ENCODE peak calls at places on chromosomes 3 and 15, in five cellular contexts. K is Peyer's patch, Y is tibial nerve, O is ovary, Z is testis. G is an unnamed sample.

GRCh38 chr3:178392553-178392952 is 143.7 kb upstream of the KCNMB2 start:
- DNase-seq in O (no peak), K (no peak), Z (no peak), Y (no peak), G (no peak)

GRCh38 chr3:4656059-4656458 is 162.9 kb downstream of the ITPR1 start:
- DNase-seq in Y (peak; percentile 20), O (peak; percentile 51), K (no peak), Z (peak; percentile 69), G (peak; percentile 59)

GRCh38 chr3:50478051-50478450 is 25.4 kb downstream of the CACNA2D2 start:
- DNase-seq in Y (no peak), K (no peak), O (no peak), Z (no peak), G (no peak)

GRCh38 chr3:98035208-98035607 is at the start of gene GABRR3:
- DNase-seq in Z (no peak), K (no peak), Y (no peak), O (no peak), G (no peak)

GRCh38 chr3:155382396-155383042 is 89.0 kb upstream of the STRIT1 start:
- DNase-seq in Z (peak; percentile 91), Y (peak; percentile 64), O (peak; percentile 22), K (peak; percentile 17), G (peak; percentile 79)

GRCh38 chr15:71444866-71445590 is 329.8 kb downstream of the THSD4 start:
- DNase-seq in Z (no peak), K (no peak), O (no peak), Y (no peak), G (no peak)

GRCh38 chr3:59286791-59287531 is 237.1 kb upstream of the CFAP20DC start:
- DNase-seq in Z (peak; percentile 16), Y (no peak), K (no peak), O (no peak), G (peak; percentile 81)

GRCh38 chr15:63973212-63974009 is 72.9 kb downstream of the DAPK2 start:
- DNase-seq in Y (no peak), K (no peak), Z (no peak), O (no peak), G (no peak)

GRCh38 chr3:61936344-61936937 is 375.1 kb downstream of the PTPRG start:
- DNase-seq in Y (no peak), Z (peak; percentile 54), K (peak; percentile 18), O (no peak), G (no peak)

GRCh38 chr3:159059395-159059794 is 257.5 kb downstream of the MFSD1 start:
- DNase-seq in K (no peak), O (no peak), Z (no peak), Y (no peak), G (no peak)

GRCh38 chr3:145865329-145865904 is 295.6 kb downstream of the PLOD2 start:
- DNase-seq in Y (no peak), Z (no peak), O (no peak), K (no peak), G (no peak)

GRCh38 chr15:36688310-36689102 is 109.1 kb downstream of the CDIN1 start:
- DNase-seq in K (no peak), Y (no peak), O (no peak), Z (no peak), G (no peak)

GRCh38 chr3:55746808-55747413 is 259.8 kb upstream of the WNT5A start:
- DNase-seq in K (no peak), Y (no peak), O (no peak), Z (no peak), G (no peak)

DNA sequence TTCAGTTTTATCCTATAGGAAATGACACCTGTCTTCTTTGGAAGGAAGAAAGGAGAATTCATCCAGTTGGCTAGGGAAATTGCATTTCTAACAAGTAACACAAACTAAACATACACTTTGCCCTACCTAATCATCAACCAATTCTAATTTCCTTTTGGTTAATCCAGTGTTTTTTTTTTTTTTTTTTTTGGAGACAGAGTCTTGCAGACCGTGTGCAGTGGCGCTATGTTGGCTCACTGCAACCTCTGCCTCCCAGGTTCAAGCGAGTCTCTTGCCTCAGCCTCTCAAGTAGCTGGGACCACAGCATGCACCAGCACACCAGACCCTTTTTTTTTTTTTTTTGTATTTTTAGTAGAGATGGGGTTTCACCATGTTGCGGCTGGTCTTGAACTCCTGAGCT is 14.0 kb downstream of the PDE12 start:
- DNase-seq in O (no peak), K (no peak), Y (no peak), Z (no peak), G (no peak)
- H3K4me1 ChIP-seq in O (no peaks in the 10 kb centered on the region), K (no peaks in the 10 kb centered on the region), Y (no peaks in the 10 kb centered on the region), Z (peaks cover 8% of the 10 kb centered on the region), G (peaks cover 15% of the 10 kb centered on the region)

GRCh38 chr15:80835338-80835737 is 56.2 kb downstream of the CEMIP start:
- DNase-seq in Z (no peak), O (peak; percentile 41), Y (no peak), K (no peak), G (no peak)

GRCh38 chr15:80834402-80834801 is 55.2 kb downstream of the CEMIP start:
- DNase-seq in Z (no peak), Y (no peak), K (no peak), O (no peak), G (no peak)

GRCh38 chr15:80836991-80837390 is 57.8 kb downstream of the CEMIP start:
- DNase-seq in K (no peak), O (no peak), Y (no peak), Z (no peak), G (no peak)

GRCh38 chr15:80836223-80836622 is 57.1 kb downstream of the CEMIP start:
- DNase-seq in K (no peak), Y (no peak), Z (no peak), O (no peak), G (no peak)

GRCh38 chr15:80834906-80835305 is 55.7 kb downstream of the CEMIP start:
- DNase-seq in O (no peak), K (no peak), Z (no peak), Y (no peak), G (no peak)
- H3K27ac ChIP-seq in O (no peak overlapping the region), K (no peak overlapping the region), Z (no peak overlapping the region), Y (no peak overlapping the region), G (no peak overlapping the region)

DNA sequence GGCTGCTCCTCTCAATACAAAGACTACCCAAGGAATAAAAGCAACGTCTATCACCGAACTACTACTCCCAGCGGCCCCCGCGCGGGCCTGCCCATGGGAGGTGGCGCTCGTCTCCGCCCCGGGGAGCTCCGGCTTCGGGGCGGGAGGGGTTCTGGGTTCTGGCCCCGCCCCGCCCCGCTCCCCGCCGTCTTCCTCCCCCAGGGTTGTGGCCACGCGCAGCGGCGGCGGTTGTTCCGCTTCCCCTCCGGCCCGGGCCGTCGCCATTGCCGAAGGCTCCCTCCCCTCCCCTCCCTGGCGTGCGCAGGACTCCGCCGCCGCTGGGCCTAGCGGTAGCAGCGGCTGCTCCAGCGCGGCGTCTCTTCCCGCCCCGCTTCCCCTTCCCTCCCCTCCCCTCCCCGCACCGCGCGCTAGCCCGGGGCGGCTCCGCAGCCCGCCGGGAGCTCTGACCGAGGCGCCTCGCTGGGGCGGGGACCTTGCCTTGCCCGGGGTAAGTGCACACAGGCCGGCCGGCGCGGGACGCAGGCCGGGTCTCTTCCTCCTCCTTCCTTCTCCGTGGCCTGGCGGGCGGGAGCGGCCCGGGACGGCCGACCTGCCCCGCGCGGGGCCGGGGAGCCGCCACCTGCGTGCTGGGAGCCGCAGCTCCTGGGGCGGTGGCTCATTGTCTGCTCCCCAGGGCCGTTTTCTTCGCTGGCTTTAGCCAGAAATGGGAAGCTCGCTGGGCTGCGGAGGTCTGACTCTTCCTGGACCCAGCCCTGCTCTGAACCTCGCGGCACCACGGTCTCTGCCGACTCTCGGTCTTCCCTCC is at the start of gene PAK2:
- DNase-seq in K (peak; percentile 93), O (peak; percentile 89), Z (peak; percentile 95), Y (peak; percentile 84), G (peak; percentile 88)
- TF ChIP-seq POLR2A in K (peak; percentile 34), O (peak; percentile 46), Z (no peak), Y (no peak), G (peak; percentile 67)

GRCh38 chr3:125316949-125317348 is 58.2 kb downstream of the ZNF148 start:
- DNase-seq in O (no peak), Y (no peak), K (no peak), Z (no peak), G (no peak)
- H3K4me1 ChIP-seq in O (no peaks in the 10 kb centered on the region), Y (no peaks in the 10 kb centered on the region), K (no peaks in the 10 kb centered on the region), Z (no peaks in the 10 kb centered on the region), G (peaks cover 7% of the 10 kb centered on the region)

GRCh38 chr3:23292432-23292831 is 89.3 kb downstream of the UBE2E2 start:
- DNase-seq in Y (no peak), O (no peak), K (no peak), Z (no peak), G (no peak)

GRCh38 chr3:23283625-23284024 is 80.5 kb downstream of the UBE2E2 start:
- DNase-seq in O (no peak), Z (no peak), Y (no peak), K (no peak), G (no peak)

GRCh38 chr3:23288715-23289114 is 85.6 kb downstream of the UBE2E2 start:
- DNase-seq in K (no peak), Z (no peak), O (no peak), Y (no peak), G (no peak)

DNA sequence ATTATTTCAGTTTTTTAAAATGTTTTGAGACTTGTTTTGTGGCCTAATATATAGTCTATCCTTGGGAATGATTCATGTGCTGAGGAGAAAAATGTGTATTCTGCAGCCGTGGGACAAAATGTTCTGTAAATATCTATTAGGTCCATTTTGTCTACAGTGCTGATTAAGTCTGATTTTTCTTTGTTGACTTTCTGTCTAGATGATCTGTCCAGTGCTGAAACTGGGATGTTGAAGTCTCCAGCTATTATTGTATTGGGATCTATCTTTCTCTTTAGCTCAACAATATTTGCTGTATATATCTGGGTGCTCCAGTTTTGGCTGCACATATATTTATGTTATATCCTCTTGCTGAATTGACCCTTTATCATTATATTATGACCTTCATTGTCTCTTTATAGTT is 85.2 kb downstream of the UBE2E2 start:
- DNase-seq in Z (no peak), Y (no peak), O (no peak), K (no peak), G (no peak)
- H3K27ac ChIP-seq in Z (no peak overlapping the region), Y (no peak overlapping the region), O (no peak overlapping the region), K (no peak overlapping the region), G (no peak overlapping the region)

GRCh38 chr3:16510620-16511319 is 2.7 kb downstream of the RFTN1 start:
- DNase-seq in O (no peak), K (no peak), Z (no peak), Y (no peak), G (no peak)

GRCh38 chr3:16511561-16512434 is 1.7 kb downstream of the RFTN1 start:
- DNase-seq in Y (peak; percentile 36), O (peak; percentile 46), K (peak; percentile 87), Z (peak; percentile 37), G (peak; percentile 36)

GRCh38 chr3:16514021-16514700 is 662 bp upstream of the RFTN1 start:
- DNase-seq in K (peak; percentile 22), Y (no peak), Z (no peak), O (no peak), G (no peak)

GRCh38 chr3:16513141-16514020 is at the start of gene RFTN1:
- DNase-seq in Z (peak; percentile 28), Y (peak; percentile 19), O (peak; percentile 74), K (peak; percentile 61), G (peak; percentile 17)

DNA sequence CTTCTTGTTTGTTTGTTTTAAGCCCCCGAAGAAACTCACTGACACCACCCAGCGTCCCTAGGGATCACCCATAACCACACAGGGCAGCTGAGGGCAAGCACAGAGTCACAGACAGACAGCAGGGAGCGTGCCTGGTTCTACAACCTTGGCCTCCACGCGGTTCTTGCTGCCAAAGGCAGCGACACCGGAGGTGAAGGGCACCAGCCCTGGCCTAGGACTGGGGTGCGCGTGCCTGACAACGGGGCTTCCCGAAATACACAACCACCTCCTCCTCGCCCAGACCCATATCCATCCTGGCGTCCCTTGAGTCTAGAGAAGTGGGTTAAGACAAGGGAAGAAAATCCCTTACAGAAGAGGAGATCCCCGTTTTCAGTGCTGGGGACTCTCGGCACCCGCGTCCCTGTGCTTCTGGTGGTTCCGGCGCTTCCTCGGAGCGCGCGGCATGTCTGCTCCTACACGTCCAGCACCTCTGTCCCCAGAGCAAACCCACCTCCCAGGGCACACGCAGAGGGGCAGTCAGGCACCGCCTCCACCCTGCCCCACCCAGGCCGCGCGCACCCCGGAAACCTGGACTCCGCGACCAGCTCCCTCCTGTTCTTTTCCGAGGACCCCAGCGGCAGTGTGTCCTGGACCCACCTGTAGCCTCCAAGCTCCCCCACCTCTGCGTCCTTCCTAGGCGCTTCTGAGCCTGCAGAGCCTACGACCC is 911 bp downstream of the RFTN1 start:
- DNase-seq in Z (peak; percentile 61), K (peak; percentile 75), Y (peak; percentile 41), O (peak; percentile 59), G (peak; percentile 20)
- TF ChIP-seq POLR2A in Z (no peak), K (no peak), Y (no peak), O (no peak), G (no peak)